ENCODE peak calls at places on chromosomes 12 and 14, in eight cellular contexts. F is aorta; O is SIG-M5; J is C1 segment of cervical spinal cord; V is globus pallidus; Y is T-helper 2 cell; X is AG10803; C is stimulated activated naive CD8-positive, alpha-beta T cell treated with anti-CD3 and anti-CD28 coated beads, Interleukin-15, Interleukin-2, amounts not matched to agents 100 U/mL and 50 U/mL, for 24 hours. M is an unnamed sample.

GRCh38 chr12:17572250-17572649 is 517.7 kb downstream of the RERGL start:
- DNase-seq in F (no peak), O (no peak), J (no peak), V (no peak), Y (no peak), X (no peak), C (no peak), M (no peak)

GRCh38 chr14:65077318-65077717 is 25.0 kb downstream of the MAX start:
- DNase-seq in F (no peak), O (no peak), J (no peak), V (no peak), Y (no peak), X (no peak), C (no peak), M (no peak)

GRCh38 chr12:80539029-80539428 is 95.0 kb downstream of the PTPRQ start:
- DNase-seq in F (no peak), O (no peak), J (no peak), V (no peak), Y (no peak), X (no peak), C (no peak), M (no peak)

GRCh38 chr12:63916561-63917476 is 72.3 kb downstream of the SRGAP1 start:
- DNase-seq in F (no peak), O (no peak), J (no peak), V (no peak), Y (no peak), X (peak), C (no peak), M (no peak)

GRCh38 chr12:102314821-102315220 is 117.2 kb upstream of the PMCH start:
- DNase-seq in F (no peak), O (no peak), J (no peak), V (no peak), Y (no peak), X (no peak), C (no peak), M (no peak)

GRCh38 chr12:109997393-109997792 is 1.2 kb upstream of the GIT2 start:
- DNase-seq in F (no peak), O (no peak), J (no peak), V (no peak), Y (no peak), X (no peak), C (no peak), M (no peak)

GRCh38 chr12:52691076-52691764 is 11.0 kb upstream of the KRT1 start:
- DNase-seq in F (no peak), O (no peak), J (no peak), V (no peak), Y (peak), X (no peak), C (peak), M (peak)

GRCh38 chr12:77003244-77003643 is 62.1 kb downstream of the E2F7 start:
- DNase-seq in F (no peak), O (no peak), J (no peak), V (no peak), Y (no peak), X (peak), C (no peak), M (no peak)

GRCh38 chr14:76784266-76784874 is 23.1 kb downstream of the VASH1 start:
- DNase-seq in F (peak), O (no peak), J (no peak), V (no peak), Y (no peak), X (no peak), C (no peak), M (no peak)

GRCh38 chr12:89015419-89015818 is 336.9 kb downstream of the DUSP6 start:
- DNase-seq in F (no peak), O (no peak), J (no peak), V (no peak), Y (no peak), X (no peak), C (no peak), M (no peak)

GRCh38 chr12:6377667-6377994 is 2.3 kb upstream of the SCNN1A start:
- DNase-seq in F (no peak), O (no peak), J (no peak), V (no peak), Y (no peak), X (no peak), C (no peak), M (no peak)

GRCh38 chr14:93914278-93914677 is 12.9 kb upstream of the FAM181A start:
- DNase-seq in F (no peak), O (no peak), J (no peak), V (no peak), Y (no peak), X (no peak), C (no peak), M (no peak)

GRCh38 chr14:99758121-99758871 is 34.9 kb upstream of the EML1 start:
- DNase-seq in F (peak), O (no peak), J (no peak), V (no peak), Y (no peak), X (peak), C (no peak), M (no peak)

GRCh38 chr12:64124511-64125197 is 97.4 kb downstream of the KICS2 start:
- DNase-seq in F (no peak), O (no peak), J (no peak), V (no peak), Y (no peak), X (peak), C (no peak), M (no peak)

GRCh38 chr12:115305867-115306266 is 621.9 kb upstream of the TBX3 start:
- DNase-seq in F (no peak), O (no peak), J (no peak), V (no peak), Y (no peak), X (no peak), C (no peak), M (no peak)

GRCh38 chr12:45309826-45310626 is 94.1 kb downstream of the ANO6 start:
- DNase-seq in F (no peak), O (no peak), J (no peak), V (peak), Y (no peak), X (peak), C (no peak), M (no peak)

GRCh38 chr12:56565510-56566101 is 44.0 kb downstream of the RBMS2 start:
- DNase-seq in F (peak), O (no peak), J (peak), V (peak), Y (no peak), X (peak), C (peak), M (no peak)

GRCh38 chr12:10395390-10395998 is 5.7 kb upstream of the KLRK1 start:
- DNase-seq in F (no peak), O (peak), J (no peak), V (peak), Y (peak), X (peak), C (peak), M (no peak)

GRCh38 chr12:110012137-110012536 is 12.9 kb downstream of the ANKRD13A start:
- DNase-seq in F (no peak), O (no peak), J (no peak), V (no peak), Y (no peak), X (no peak), C (peak), M (no peak)

GRCh38 chr14:92503756-92504491 is 9.7 kb upstream of the RIN3 start:
- DNase-seq in F (no peak), O (no peak), J (no peak), V (no peak), Y (no peak), X (peak), C (no peak), M (no peak)

GRCh38 chr14:80425686-80426085 is 214.4 kb upstream of the DIO2 start:
- DNase-seq in F (no peak), O (no peak), J (no peak), V (no peak), Y (no peak), X (peak), C (no peak), M (no peak)

GRCh38 chr12:104182144-104182543 is 33.4 kb upstream of the TXNRD1 start:
- DNase-seq in F (peak), O (no peak), J (no peak), V (no peak), Y (no peak), X (peak), C (no peak), M (no peak)

GRCh38 chr14:75344396-75344795 is 65.8 kb downstream of the FOS start:
- DNase-seq in F (no peak), O (no peak), J (no peak), V (no peak), Y (no peak), X (no peak), C (no peak), M (no peak)

GRCh38 chr12:131455218-131455506 is 255.7 kb upstream of the SFSWAP start:
- DNase-seq in F (no peak), O (no peak), J (no peak), V (no peak), Y (no peak), X (no peak), C (no peak), M (no peak)